ENCODE peak calls at places on chromosome 16, in ten cellular contexts. M, Q, H, F, L, N, E, T, O and I are unnamed samples.

GRCh38 chr16:67192781-67193260 is 866 bp downstream of the E2F4 start:
- DNase-seq in M (no peak), Q (no peak), H (no peak), F (no peak), L (no peak), N (no peak), E (no peak), T (no peak), O (no peak), I (no peak)

GRCh38 chr16:17520567-17520966 is 49.8 kb upstream of the XYLT1 start:
- DNase-seq in M (no peak), Q (no peak), H (no peak), F (no peak), L (no peak), N (no peak), E (no peak), T (no peak), O (no peak), I (no peak)

GRCh38 chr16:70331588-70332358 is 14.9 kb upstream of the DDX19A start:
- DNase-seq in M (no peak), Q (no peak), H (no peak), F (peak), L (peak), N (peak), E (peak), T (no peak), O (no peak), I (no peak)

GRCh38 chr16:57736419-57737281 is 1.1 kb downstream of the KATNB1 start:
- DNase-seq in M (peak), Q (peak), H (peak), F (peak), L (peak), N (no peak), E (no peak), T (peak), O (peak), I (peak)

GRCh38 chr16:57263585-57264351 is 18.7 kb downstream of the ARL2BP start:
- DNase-seq in M (no peak), Q (no peak), H (no peak), F (no peak), L (no peak), N (no peak), E (no peak), T (no peak), O (no peak), I (no peak)

GRCh38 chr16:4058386-4058785 is 57.9 kb downstream of the ADCY9 start:
- DNase-seq in M (no peak), Q (no peak), H (no peak), F (no peak), L (no peak), N (no peak), E (peak), T (no peak), O (no peak), I (peak)

GRCh38 chr16:70156207-70156978 is 17.2 kb upstream of the CLEC18C start:
- DNase-seq in M (no peak), Q (no peak), H (no peak), F (no peak), L (no peak), N (no peak), E (no peak), T (no peak), O (no peak), I (no peak)

GRCh38 chr16:17013067-17013466 is 457.7 kb downstream of the XYLT1 start:
- DNase-seq in M (no peak), Q (no peak), H (no peak), F (no peak), L (no peak), N (no peak), E (no peak), T (no peak), O (no peak), I (no peak)

GRCh38 chr16:69223882-69224281 is 36.9 kb downstream of the SNTB2 start:
- DNase-seq in M (no peak), Q (no peak), H (no peak), F (no peak), L (no peak), N (no peak), E (no peak), T (no peak), O (no peak), I (no peak)

GRCh38 chr16:84661418-84662060 is 13.2 kb downstream of the KLHL36 start:
- DNase-seq in M (no peak), Q (no peak), H (no peak), F (no peak), L (no peak), N (no peak), E (no peak), T (no peak), O (no peak), I (no peak)